ENCODE peak calls at places on chromosomes 12 and 14, in five cellular contexts. One of them, this sample, is unnamed. For H3K27me3, the result is how much of the 10 kb centered on the place peaks cover.

GRCh38 chr12:20474443-20474842 is 106.1 kb downstream of the PDE3A start:
- DNase-seq in H1: no peak
- DNase-seq in IMR-90: peak
- DNase-seq in H9: no peak
- DNase-seq in mesenchymal stem cell: no peak
- DNase-seq in this sample: peak

GRCh38 chr12:122420471-122421262 is 1.8 kb downstream of the CLIP1 start:
- DNase-seq in H1: no peak
- DNase-seq in IMR-90: no peak
- DNase-seq in H9: no peak
- DNase-seq in mesenchymal stem cell: no peak
- DNase-seq in this sample: peak

GRCh38 chr12:66947119-66947518 is 268.2 kb upstream of the GRIP1 start:
- DNase-seq in H1: no peak
- DNase-seq in IMR-90: no peak
- DNase-seq in H9: no peak
- DNase-seq in mesenchymal stem cell: no peak
- DNase-seq in this sample: peak

GRCh38 chr12:61397668-61398067 is 862.5 kb upstream of the USP15 start:
- DNase-seq in H1: no peak
- DNase-seq in IMR-90: no peak
- DNase-seq in H9: no peak
- DNase-seq in mesenchymal stem cell: no peak
- DNase-seq in this sample: no peak

GRCh38 chr14:70114621-70115156 is 74.1 kb downstream of the SLC8A3 start:
- DNase-seq in H1: no peak
- DNase-seq in IMR-90: no peak
- DNase-seq in H9: no peak
- DNase-seq in mesenchymal stem cell: no peak
- DNase-seq in this sample: no peak

GRCh38 chr12:64621257-64621942 is 11.1 kb downstream of the RASSF3 start:
- DNase-seq in H1: no peak
- DNase-seq in IMR-90: peak
- DNase-seq in H9: no peak
- DNase-seq in mesenchymal stem cell: peak
- DNase-seq in this sample: no peak

GRCh38 chr14:89000007-89000942 is 175.8 kb downstream of the TTC8 start:
- DNase-seq in H1: no peak
- DNase-seq in IMR-90: peak
- DNase-seq in H9: peak
- DNase-seq in mesenchymal stem cell: peak
- DNase-seq in this sample: peak

GRCh38 chr12:118480235-118480634 is 103.9 kb downstream of the SUDS3 start:
- DNase-seq in H1: no peak
- DNase-seq in IMR-90: no peak
- DNase-seq in H9: no peak
- DNase-seq in mesenchymal stem cell: no peak
- DNase-seq in this sample: peak

GRCh38 chr14:102545461-102546265 is 36.1 kb upstream of the ANKRD9 start:
- DNase-seq in H1: peak
- DNase-seq in IMR-90: peak
- DNase-seq in H9: peak
- DNase-seq in mesenchymal stem cell: peak
- DNase-seq in this sample: peak

GRCh38 chr12:57240069-57240921 is 10.7 kb downstream of the STAC3 start:
- DNase-seq in H1: peak
- DNase-seq in IMR-90: peak
- DNase-seq in H9: peak
- DNase-seq in mesenchymal stem cell: peak
- DNase-seq in this sample: peak

GRCh38 chr14:35412281-35413057 is 7.9 kb upstream of the NFKBIA start:
- DNase-seq in H1: no peak
- DNase-seq in IMR-90: no peak
- DNase-seq in H9: no peak
- DNase-seq in mesenchymal stem cell: peak
- DNase-seq in this sample: no peak

GRCh38 chr12:126998747-126999285 is 1268.2 kb upstream of the TMEM132C start:
- DNase-seq in H1: no peak
- DNase-seq in IMR-90: no peak
- DNase-seq in H9: no peak
- DNase-seq in mesenchymal stem cell: no peak
- DNase-seq in this sample: peak

GRCh38 chr12:100845095-100845494 is 50.5 kb downstream of the ANO4 start:
- DNase-seq in H1: no peak
- DNase-seq in IMR-90: no peak
- DNase-seq in H9: no peak
- DNase-seq in mesenchymal stem cell: no peak
- DNase-seq in this sample: no peak

GRCh38 chr12:80504389-80505153 is 60.5 kb downstream of the PTPRQ start:
- DNase-seq in H1: no peak
- DNase-seq in IMR-90: peak
- DNase-seq in H9: no peak
- DNase-seq in mesenchymal stem cell: no peak
- DNase-seq in this sample: no peak

GRCh38 chr14:104879201-104879982 is 14.3 kb downstream of the CEP170B start:
- DNase-seq in H1: peak
- DNase-seq in IMR-90: no peak
- DNase-seq in H9: no peak
- DNase-seq in mesenchymal stem cell: no peak
- DNase-seq in this sample: no peak

GRCh38 chr14:23327947-23328744 is 6.9 kb downstream of the PABPN1 start:
- DNase-seq in H1: peak
- DNase-seq in IMR-90: peak
- DNase-seq in H9: peak
- DNase-seq in mesenchymal stem cell: peak
- DNase-seq in this sample: peak

GRCh38 chr12:4824415-4824814 is 85.3 kb upstream of the KCNA1 start:
- DNase-seq in H1: no peak
- DNase-seq in IMR-90: peak
- DNase-seq in H9: no peak
- DNase-seq in mesenchymal stem cell: peak
- DNase-seq in this sample: peak

GRCh38 chr12:3752096-3752709 is 706 bp downstream of the CRACR2A start:
- DNase-seq in H1: peak
- DNase-seq in IMR-90: no peak
- DNase-seq in H9: peak
- DNase-seq in mesenchymal stem cell: peak
- DNase-seq in this sample: peak

GRCh38 chr12:107320929-107321618 is 227.7 kb upstream of the CRY1 start:
- DNase-seq in H1: peak
- DNase-seq in IMR-90: peak
- DNase-seq in H9: peak
- DNase-seq in mesenchymal stem cell: no peak
- DNase-seq in this sample: peak

GRCh38 chr12:124833693-124834122 is 30.0 kb downstream of the SCARB1 start:
- DNase-seq in H1: peak
- DNase-seq in IMR-90: no peak
- DNase-seq in H9: peak
- DNase-seq in mesenchymal stem cell: no peak
- DNase-seq in this sample: peak

GRCh38 chr14:63659726-63660125 is 18.1 kb upstream of the WDR89 start:
- DNase-seq in H1: no peak
- DNase-seq in IMR-90: peak
- DNase-seq in H9: no peak
- DNase-seq in mesenchymal stem cell: no peak
- DNase-seq in this sample: no peak

GRCh38 chr12:109098671-109099070 is 1.3 kb downstream of the UNG start:
- DNase-seq in H1: no peak
- DNase-seq in IMR-90: no peak
- DNase-seq in H9: no peak
- DNase-seq in mesenchymal stem cell: no peak
- DNase-seq in this sample: peak

GRCh38 chr12:47920913-47921312 is 16.1 kb upstream of the VDR start:
- DNase-seq in H1: no peak
- DNase-seq in IMR-90: no peak
- DNase-seq in H9: no peak
- DNase-seq in mesenchymal stem cell: no peak
- DNase-seq in this sample: no peak

GRCh38 chr12:10392394-10392930 is 2.6 kb upstream of the KLRK1 start:
- DNase-seq in H1: no peak
- DNase-seq in IMR-90: peak
- DNase-seq in H9: no peak
- DNase-seq in mesenchymal stem cell: peak
- DNase-seq in this sample: no peak

GRCh38 chr14:67680941-67681340 is 6.5 kb upstream of the VTI1B start:
- DNase-seq in H1: no peak
- DNase-seq in IMR-90: no peak
- DNase-seq in H9: no peak
- DNase-seq in mesenchymal stem cell: no peak
- DNase-seq in this sample: no peak

GRCh38 chr14:44462372-44462771 is 44.7 kb downstream of the FSCB start:
- DNase-seq in H1: no peak
- DNase-seq in IMR-90: no peak
- DNase-seq in H9: no peak
- DNase-seq in mesenchymal stem cell: no peak
- DNase-seq in this sample: no peak

GRCh38 chr12:1662761-1663439 is 28.0 kb upstream of the ADIPOR2 start:
- DNase-seq in H1: peak
- DNase-seq in IMR-90: no peak
- DNase-seq in H9: peak
- DNase-seq in mesenchymal stem cell: peak
- DNase-seq in this sample: peak

GRCh38 chr12:90020436-90020835 is 311.8 kb upstream of the ATP2B1 start:
- DNase-seq in H1: no peak
- DNase-seq in IMR-90: no peak
- DNase-seq in H9: no peak
- DNase-seq in mesenchymal stem cell: no peak
- DNase-seq in this sample: no peak

GRCh38 chr12:90024261-90024660 is 315.6 kb upstream of the ATP2B1 start:
- DNase-seq in H1: no peak
- DNase-seq in IMR-90: peak
- DNase-seq in H9: no peak
- DNase-seq in mesenchymal stem cell: peak
- DNase-seq in this sample: no peak

GRCh38 chr12:90026516-90026915 is 317.9 kb upstream of the ATP2B1 start:
- DNase-seq in H1: no peak
- DNase-seq in IMR-90: no peak
- DNase-seq in H9: no peak
- DNase-seq in mesenchymal stem cell: no peak
- DNase-seq in this sample: no peak

GRCh38 chr12:90021729-90022249 is 313.2 kb upstream of the ATP2B1 start:
- DNase-seq in H1: no peak
- DNase-seq in IMR-90: no peak
- DNase-seq in H9: no peak
- DNase-seq in mesenchymal stem cell: no peak
- DNase-seq in this sample: no peak

DNA sequence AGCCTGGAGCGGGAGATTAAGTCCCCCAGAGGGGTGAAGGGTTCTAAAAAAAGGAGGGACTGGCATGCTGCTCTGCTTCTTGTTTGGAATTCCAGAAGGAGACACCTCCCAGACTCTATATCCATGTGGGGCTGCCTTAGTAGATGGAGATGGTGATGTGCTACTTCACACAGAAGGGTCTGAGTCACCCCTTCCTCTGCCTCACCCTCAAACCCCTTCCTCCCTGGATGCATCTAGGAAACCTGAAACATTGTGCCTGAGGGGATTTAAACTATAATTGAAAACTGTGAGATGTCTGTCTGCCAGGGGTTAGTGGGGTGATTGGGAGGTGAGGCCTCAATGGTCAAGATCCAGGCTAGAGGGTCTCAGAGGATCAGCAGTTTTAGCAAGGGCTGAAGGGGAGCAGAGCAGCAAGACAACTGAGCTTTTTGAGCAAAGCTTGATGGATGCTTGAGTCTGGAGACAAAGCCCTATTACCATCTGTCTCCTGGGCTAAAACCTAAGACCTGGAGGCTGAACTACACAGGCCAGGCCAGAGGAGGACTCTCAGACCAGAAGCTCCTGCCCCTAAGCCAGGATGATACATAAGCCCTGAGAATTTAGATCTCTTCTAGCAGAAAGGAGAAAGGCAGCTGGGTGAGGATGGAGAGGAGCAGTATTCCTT is 314.7 kb upstream of the ATP2B1 start:
- DNase-seq in H1: no peak
- DNase-seq in IMR-90: no peak
- DNase-seq in H9: no peak
- DNase-seq in mesenchymal stem cell: no peak
- DNase-seq in this sample: no peak
- H2BK5ac ChIP-seq in H1: no peak
- H2BK5ac ChIP-seq in IMR-90: no peak
- H2BK5ac ChIP-seq in H9: no peak
- H2BK5ac ChIP-seq in mesenchymal stem cell: no peak
- H2BK5ac ChIP-seq in this sample: no peak

GRCh38 chr12:12883369-12884001 is 7.9 kb upstream of the GPRC5A start:
- DNase-seq in H1: no peak
- DNase-seq in IMR-90: peak
- DNase-seq in H9: no peak
- DNase-seq in mesenchymal stem cell: peak
- DNase-seq in this sample: no peak

GRCh38 chr12:12882288-12882687 is 9.1 kb upstream of the GPRC5A start:
- DNase-seq in H1: no peak
- DNase-seq in IMR-90: no peak
- DNase-seq in H9: no peak
- DNase-seq in mesenchymal stem cell: no peak
- DNase-seq in this sample: no peak

GRCh38 chr12:12880537-12880936 is 10.8 kb upstream of the GPRC5A start:
- DNase-seq in H1: no peak
- DNase-seq in IMR-90: no peak
- DNase-seq in H9: no peak
- DNase-seq in mesenchymal stem cell: no peak
- DNase-seq in this sample: no peak

GRCh38 chr12:12877789-12878455 is 13.4 kb upstream of the GPRC5A start:
- DNase-seq in H1: no peak
- DNase-seq in IMR-90: no peak
- DNase-seq in H9: no peak
- DNase-seq in mesenchymal stem cell: no peak
- DNase-seq in this sample: no peak

DNA sequence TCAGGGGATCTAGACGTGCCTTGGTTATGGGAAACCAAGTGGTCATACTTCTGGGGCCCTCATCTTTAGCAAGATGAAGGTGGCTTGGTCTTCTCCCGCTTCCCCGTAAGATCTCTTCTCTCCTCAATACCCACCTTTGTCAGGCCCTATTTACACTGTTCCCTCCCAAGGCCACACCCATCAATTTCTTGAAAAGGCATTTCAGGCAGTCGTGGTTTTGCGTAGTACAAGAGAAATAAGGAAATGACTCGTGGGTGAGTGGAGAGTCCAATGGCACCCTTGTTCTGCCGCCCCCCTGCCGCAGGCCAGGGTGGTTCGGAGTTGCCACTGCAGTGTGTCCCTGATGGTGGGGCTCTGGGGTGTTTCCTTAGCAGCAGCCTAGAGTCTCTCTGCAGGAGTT is 9.9 kb upstream of the GPRC5A start:
- DNase-seq in H1: no peak
- DNase-seq in IMR-90: peak
- DNase-seq in H9: no peak
- DNase-seq in mesenchymal stem cell: no peak
- DNase-seq in this sample: no peak
- H3K27me3 ChIP-seq in H1: under half
- H3K27me3 ChIP-seq in IMR-90: under half
- H3K27me3 ChIP-seq in H9: under half
- H3K27me3 ChIP-seq in mesenchymal stem cell: under half
- H3K27me3 ChIP-seq in this sample: under half

GRCh38 chr12:116962783-116963356 is 52.1 kb downstream of the FBXW8 start:
- DNase-seq in H1: no peak
- DNase-seq in IMR-90: no peak
- DNase-seq in H9: no peak
- DNase-seq in mesenchymal stem cell: no peak
- DNase-seq in this sample: no peak
- H2BK5ac ChIP-seq in H1: no peak
- H2BK5ac ChIP-seq in IMR-90: no peak
- H2BK5ac ChIP-seq in H9: no peak
- H2BK5ac ChIP-seq in mesenchymal stem cell: no peak
- H2BK5ac ChIP-seq in this sample: no peak

GRCh38 chr12:117210266-117210918 is 20.1 kb upstream of the FBXO21 start:
- DNase-seq in H1: no peak
- DNase-seq in IMR-90: no peak
- DNase-seq in H9: no peak
- DNase-seq in mesenchymal stem cell: no peak
- DNase-seq in this sample: no peak
- H3K27me3 ChIP-seq in H1: under half
- H3K27me3 ChIP-seq in IMR-90: under half
- H3K27me3 ChIP-seq in H9: under half
- H3K27me3 ChIP-seq in mesenchymal stem cell: under half
- H3K27me3 ChIP-seq in this sample: under half

This sample was measured in mesendoderm.